ENCODE peak calls at places on chromosomes 5 and 9, in five cellular contexts. M is SK-N-SH, G is H1, N is HepG2, R is GM12878. F is an unnamed sample. For H3K79me2, the result is how much of the 10 kb centered on the place peaks cover.

GRCh38 chr9:95105519-95106287 is 211.8 kb downstream of the FANCC start:
- DNase-seq in M (no peak), G (no peak), N (no peak), R (no peak), F (no peak)

GRCh38 chr9:15299374-15299939 is 7.6 kb downstream of the TTC39B start:
- DNase-seq in M (no peak), G (peak), N (no peak), R (peak), F (no peak)

GRCh38 chr9:127970401-127971313 is 10.1 kb downstream of the EEIG1 start:
- DNase-seq in M (peak), G (no peak), N (no peak), R (peak), F (no peak)

GRCh38 chr5:29001666-29002065 is 1963.3 kb upstream of the CDH9 start:
- DNase-seq in M (no peak), G (no peak), N (no peak), R (no peak), F (no peak)

GRCh38 chr9:134642385-134643181 is 980 bp downstream of the COL5A1 start:
- DNase-seq in M (peak), G (peak), N (no peak), R (no peak), F (no peak)

GRCh38 chr9:112032733-112033132 is 136.1 kb downstream of the UGCG start:
- DNase-seq in M (no peak), G (no peak), N (no peak), R (no peak), F (no peak)

GRCh38 chr5:52560366-52560765 is 227.3 kb upstream of the ITGA1 start:
- DNase-seq in M (peak), G (no peak), N (no peak), R (no peak), F (no peak)

GRCh38 chr9:93669116-93669957 is 93.0 kb downstream of the PHF2 start:
- DNase-seq in M (no peak), G (peak), N (no peak), R (no peak), F (no peak)

GRCh38 chr9:3906437-3907213 is 380.8 kb upstream of the RFX3 start:
- DNase-seq in M (peak), G (no peak), N (no peak), R (no peak), F (no peak)

GRCh38 chr5:174145821-174146220 is 100.3 kb downstream of the NSG2 start:
- DNase-seq in M (peak), G (no peak), N (no peak), R (no peak), F (peak)

GRCh38 chr9:75282047-75282446 is 193.7 kb downstream of the OSTF1 start:
- DNase-seq in M (no peak), G (no peak), N (no peak), R (no peak), F (no peak)

GRCh38 chr5:156052697-156053455 is 274.1 kb upstream of the SGCD start:
- DNase-seq in M (no peak), G (no peak), N (no peak), R (no peak), F (no peak)

GRCh38 chr5:41649659-41650058 is 139.3 kb upstream of the PLCXD3 start:
- DNase-seq in M (no peak), G (no peak), N (no peak), R (no peak), F (no peak)

GRCh38 chr5:167743685-167744084 is 547.8 kb upstream of the WWC1 start:
- DNase-seq in M (no peak), G (no peak), N (no peak), R (no peak), F (no peak)

GRCh38 chr9:91217388-91217787 is 144.3 kb downstream of the AUH start:
- DNase-seq in M (no peak), G (no peak), N (no peak), R (no peak), F (no peak)

GRCh38 chr5:67165524-67166459 is 30.8 kb downstream of the CD180 start:
- DNase-seq in M (peak), G (peak), N (no peak), R (no peak), F (peak)

GRCh38 chr9:96172797-96173196 is 129.2 kb downstream of the HSD17B3 start:
- DNase-seq in M (no peak), G (no peak), N (no peak), R (no peak), F (no peak)

GRCh38 chr5:2762744-2763532 is 11.5 kb upstream of the IRX2 start:
- DNase-seq in M (no peak), G (no peak), N (no peak), R (no peak), F (no peak)

GRCh38 chr9:8304720-8305119 is 505.1 kb upstream of the DMAC1 start:
- DNase-seq in M (no peak), G (no peak), N (no peak), R (no peak), F (no peak)

GRCh38 chr5:89869346-89869745 is 540.2 kb downstream of the CETN3 start:
- DNase-seq in M (no peak), G (no peak), N (no peak), R (no peak), F (no peak)

GRCh38 chr9:87260171-87260570 is 237.5 kb upstream of the DAPK1 start:
- DNase-seq in M (no peak), G (no peak), N (no peak), R (no peak), F (no peak)

GRCh38 chr5:472076-472655 is 29.2 kb downstream of the EXOC3 start:
- DNase-seq in M (peak), G (peak), N (no peak), R (no peak), F (peak)

GRCh38 chr5:138336952-138337684 is 948 bp upstream of the FAM53C start:
- DNase-seq in M (peak), G (no peak), N (no peak), R (no peak), F (peak)

GRCh38 chr5:14450055-14450524 is 131.5 kb upstream of the OTULINL start:
- DNase-seq in M (no peak), G (no peak), N (no peak), R (no peak), F (no peak)

GRCh38 chr5:8843766-8844165 is 702.1 kb downstream of the SEMA5A start:
- DNase-seq in M (no peak), G (no peak), N (no peak), R (no peak), F (no peak)

GRCh38 chr5:118366429-118366828 is 621.9 kb downstream of the DTWD2 start:
- DNase-seq in M (no peak), G (no peak), N (no peak), R (no peak), F (no peak)

GRCh38 chr5:142823176-142823575 is 53.0 kb downstream of the ARHGAP26 start:
- DNase-seq in M (no peak), G (no peak), N (no peak), R (no peak), F (no peak)

GRCh38 chr5:1937590-1937989 is 54.9 kb upstream of the IRX4 start:
- DNase-seq in M (no peak), G (no peak), N (no peak), R (no peak), F (no peak)

GRCh38 chr5:141878186-141878770 is at the start of gene PCDH1:
- DNase-seq in M (peak), G (no peak), N (no peak), R (no peak), F (peak)

GRCh38 chr5:30324083-30324482 is 869.4 kb upstream of the CDH6 start:
- DNase-seq in M (no peak), G (no peak), N (no peak), R (no peak), F (no peak)

GRCh38 chr5:509632-510185 is 14.5 kb downstream of the SLC9A3 start:
- DNase-seq in M (no peak), G (no peak), N (no peak), R (no peak), F (no peak)

GRCh38 chr5:177362871-177363507 is 5.3 kb downstream of the RGS14 start:
- DNase-seq in M (peak), G (peak), N (no peak), R (no peak), F (peak)

GRCh38 chr9:2729003-2729402 is 11.7 kb downstream of the KCNV2 start:
- DNase-seq in M (no peak), G (no peak), N (no peak), R (no peak), F (no peak)

GRCh38 chr9:11933926-11934325 is 759.3 kb upstream of the TYRP1 start:
- DNase-seq in M (no peak), G (no peak), N (no peak), R (no peak), F (no peak)

GRCh38 chr9:93246526-93246925 is 62.6 kb downstream of the WNK2 start:
- DNase-seq in M (no peak), G (no peak), N (no peak), R (no peak), F (no peak)

GRCh38 chr5:118459490-118459889 is 528.9 kb downstream of the DTWD2 start:
- DNase-seq in M (no peak), G (no peak), N (no peak), R (no peak), F (no peak)

GRCh38 chr5:42570946-42571625 is 147.8 kb downstream of the GHR start:
- DNase-seq in M (no peak), G (no peak), N (no peak), R (no peak), F (no peak)

DNA sequence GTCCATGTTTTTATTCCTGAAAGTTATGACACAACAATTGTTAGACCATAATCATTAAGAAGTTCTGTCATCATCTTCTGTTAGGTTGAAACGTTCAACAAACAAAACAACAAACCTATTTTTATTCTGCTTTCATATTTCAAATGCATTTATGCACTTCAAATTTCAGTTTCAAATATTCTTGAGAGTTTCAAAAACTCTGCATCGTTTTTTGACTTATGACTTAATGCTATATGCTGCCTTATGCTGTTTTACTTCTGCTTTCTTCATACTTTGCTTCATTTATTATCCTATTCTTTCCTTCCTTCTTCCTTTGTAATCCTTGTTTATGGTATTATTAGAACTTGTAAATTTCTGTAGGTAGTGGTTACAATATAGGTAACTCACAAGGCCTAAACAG is 95.0 kb downstream of the PCSK1 start:
- DNase-seq in M (no peak), G (no peak), N (no peak), R (no peak), F (no peak)
- H3K79me2 ChIP-seq in M (under half), G (under half), N (under half), R (under half), F (under half)

GRCh38 chr5:175246242-175246891 is 197.6 kb downstream of the DRD1 start:
- DNase-seq in M (no peak), G (no peak), N (no peak), R (no peak), F (no peak)
- TF ChIP-seq USF2 in M (no peak), G (no peak), N (no peak), R (no peak), F (no peak)

GRCh38 chr5:133154274-133155088 is 102.7 kb downstream of the HSPA4 start:
- DNase-seq in M (no peak), G (no peak), N (no peak), R (no peak), F (no peak)
- H3K79me2 ChIP-seq in M (under half), G (under half), N (under half), R (under half), F (under half)

GRCh38 chr9:97556721-97557605 is 55.5 kb downstream of the TMOD1 start:
- DNase-seq in M (no peak), G (no peak), N (no peak), R (no peak), F (no peak)

GRCh38 chr9:97559111-97559514 is 57.6 kb downstream of the TMOD1 start:
- DNase-seq in M (no peak), G (no peak), N (no peak), R (peak), F (no peak)

GRCh38 chr9:97558701-97559101 is 57.2 kb downstream of the TMOD1 start:
- DNase-seq in M (no peak), G (no peak), N (no peak), R (no peak), F (no peak)

GRCh38 chr9:97556036-97556720 is 54.7 kb downstream of the TMOD1 start:
- DNase-seq in M (peak), G (no peak), N (no peak), R (no peak), F (no peak)

GRCh38 chr9:97557606-97558095 is 56.2 kb downstream of the TMOD1 start:
- DNase-seq in M (peak), G (no peak), N (no peak), R (no peak), F (no peak)
- TF ChIP-seq USF2 in M (no peak), G (no peak), N (no peak), R (no peak), F (no peak)

GRCh38 chr5:126619781-126620180 is 19.0 kb downstream of the PHAX start:
- DNase-seq in M (no peak), G (no peak), N (no peak), R (no peak), F (no peak)
- H3K79me2 ChIP-seq in M (half or more), G (under half), N (under half), R (under half), F (under half)

DNA sequence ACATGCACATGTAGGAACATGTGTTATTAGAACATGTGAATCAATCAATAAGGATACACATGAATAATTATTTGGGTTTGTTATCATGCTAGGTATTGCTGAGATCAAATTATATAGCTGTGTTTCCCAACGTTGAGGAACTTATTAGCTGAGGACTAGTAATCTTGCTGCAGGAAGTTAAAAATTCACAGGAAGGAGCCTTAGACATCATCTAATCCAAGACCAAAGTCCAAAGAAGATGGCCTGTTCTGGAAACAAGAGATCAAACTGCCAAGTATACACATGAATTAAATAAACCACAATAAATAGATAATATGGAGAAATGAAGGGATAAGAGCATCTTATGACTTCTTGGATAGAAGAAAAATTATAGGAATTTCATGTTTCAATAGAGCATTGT is 19.9 kb downstream of the POU5F2 start:
- DNase-seq in M (no peak), G (no peak), N (peak), R (no peak), F (no peak)
- TF ChIP-seq USF2 in M (no peak), G (no peak), N (no peak), R (no peak), F (no peak)

DNA sequence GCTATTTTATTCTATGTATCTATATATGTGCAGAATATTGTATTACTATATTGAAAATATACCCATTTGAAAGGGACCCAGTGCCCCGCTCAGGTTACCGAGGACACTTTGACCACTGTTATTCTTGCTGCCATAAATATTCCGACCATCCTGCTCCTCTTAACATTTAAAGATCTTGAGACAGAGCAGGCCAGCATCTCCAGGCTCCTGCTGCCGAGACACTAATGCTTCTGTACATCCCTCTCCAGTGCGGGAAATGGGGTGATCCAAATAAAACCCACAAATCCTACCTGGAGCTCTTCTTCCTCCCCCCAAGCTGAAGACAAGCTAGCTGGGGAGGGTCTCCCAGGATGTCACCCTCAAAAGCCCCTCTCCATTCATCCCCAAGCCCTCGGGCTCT is 3.9 kb downstream of the SH3PXD2B start:
- DNase-seq in M (no peak), G (no peak), N (no peak), R (no peak), F (no peak)
- H3K79me2 ChIP-seq in M (half or more), G (half or more), N (under half), R (under half), F (under half)

DNA sequence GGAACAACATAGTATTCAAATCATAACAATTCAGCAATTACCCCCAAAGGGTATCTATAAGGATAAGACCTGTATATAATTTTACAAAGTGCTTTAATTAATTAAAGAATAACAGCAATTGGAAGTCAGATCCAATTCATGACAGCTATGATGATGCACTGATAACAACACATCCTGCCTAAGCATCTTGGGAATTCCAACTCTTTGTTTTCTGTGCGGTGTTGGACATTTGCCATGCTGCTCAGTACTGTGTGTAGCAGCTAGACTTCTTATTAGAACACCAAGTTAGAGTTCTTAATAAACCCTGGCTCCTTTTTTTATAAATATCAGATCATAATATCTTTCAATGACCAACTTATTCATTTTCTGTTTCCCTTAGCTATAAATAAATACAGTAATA is 209.0 kb downstream of the SEC61B start:
- DNase-seq in M (no peak), G (no peak), N (no peak), R (no peak), F (no peak)
- TF ChIP-seq USF2 in M (no peak), G (no peak), N (no peak), R (no peak), F (no peak)

GRCh38 chr5:134877159-134877558 is 3.0 kb downstream of the TXNDC15 start:
- DNase-seq in M (peak), G (no peak), N (no peak), R (peak), F (no peak)
- H3K79me2 ChIP-seq in M (half or more), G (under half), N (under half), R (under half), F (under half)

DNA sequence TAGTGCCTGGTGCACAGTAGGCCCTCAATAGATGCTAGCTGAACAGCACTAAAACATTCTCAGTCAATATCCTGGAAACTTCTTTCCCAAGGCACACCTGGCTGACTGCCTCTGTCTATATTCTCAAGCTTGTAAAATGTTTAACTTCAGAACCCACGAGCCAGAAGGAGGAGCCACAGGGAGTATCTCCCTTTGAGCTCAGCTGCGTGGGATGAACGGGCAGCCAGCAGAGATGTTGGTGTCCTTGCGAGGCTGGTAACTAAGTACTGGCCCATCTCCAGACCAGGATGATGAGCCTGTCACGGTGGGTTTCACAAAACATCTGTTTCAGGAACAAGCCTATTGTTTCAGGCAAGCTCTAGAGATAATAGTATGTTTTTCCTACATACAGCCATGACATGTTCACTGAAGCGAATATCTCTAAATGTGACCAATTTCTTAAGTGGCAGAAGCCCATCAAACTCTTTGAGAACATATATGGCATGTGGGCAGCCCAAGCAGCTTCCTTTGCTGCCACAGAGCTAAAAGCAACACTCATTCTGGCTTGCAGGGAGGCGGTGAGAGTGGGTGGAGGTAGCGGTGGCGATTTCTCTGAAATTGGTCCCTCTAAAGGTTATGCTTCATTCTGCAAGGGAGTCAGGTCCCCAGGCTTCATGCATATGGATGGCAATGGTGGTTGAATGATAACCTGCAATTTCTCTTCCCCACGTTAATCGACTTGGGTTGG is 206.2 kb downstream of the TTLL11 start:
- DNase-seq in M (no peak), G (no peak), N (no peak), R (no peak), F (no peak)
- TF ChIP-seq USF2 in M (no peak), G (no peak), N (no peak), R (no peak), F (no peak)

F was measured in K562.